ENCODE peak calls at places on chromosomes 4 and X, in nine cellular contexts. Z is activated naive CD4-positive, alpha-beta T cell treated with anti-CD3 and anti-CD28 coated beads, Interleukin-2, amount 50 U/mL, for 72 hours; C is pons; H is H54; U is fibroblast of lung; Y is BE2C; M is AG09319; J is activated CD8-positive, alpha-beta memory T cell treated with anti-CD3 and anti-CD28 coated beads for 48 hours; X is Ammon's horn. S is an unnamed sample.

GRCh38 chrX:88613338-88613737 is 133.7 kb upstream of the CPXCR1 start:
- DNase-seq in Z (no peak), C (peak; percentile 72), H (no peak), U (no peak), Y (no peak), M (no peak), J (no peak), X (peak; percentile 47), S (no peak)

GRCh38 chrX:41265615-41266014 is 68.3 kb upstream of the DDX3X start:
- DNase-seq in Z (peak; percentile 59), C (peak; percentile 25), H (no peak), U (peak; percentile 73), Y (no peak), M (no peak), J (no peak), X (peak; percentile 51), S (no peak)

GRCh38 chr4:41852229-41852628 is 83.0 kb upstream of the TMEM33 start:
- DNase-seq in Z (no peak), C (no peak), H (no peak), U (no peak), Y (no peak), M (no peak), J (no peak), X (no peak), S (no peak)

GRCh38 chrX:102959471-102959870 is 22.4 kb downstream of the RAB40AL start:
- DNase-seq in Z (no peak), C (no peak), H (peak; percentile 10), U (peak; percentile 82), Y (no peak), M (no peak), J (no peak), X (no peak), S (no peak)

GRCh38 chr4:163243297-163243981 is 76.7 kb upstream of the NAF1 start:
- DNase-seq in Z (no peak), C (no peak), H (no peak), U (no peak), Y (no peak), M (no peak), J (no peak), X (no peak), S (no peak)

GRCh38 chrX:132648870-132649269 is 160.0 kb upstream of the MBNL3 start:
- DNase-seq in Z (no peak), C (no peak), H (no peak), U (peak; percentile 22), Y (no peak), M (no peak), J (no peak), X (no peak), S (no peak)

GRCh38 chrX:1727531-1728027 is 112.7 kb downstream of the ASMT start:
- DNase-seq in Z (no peak), C (no peak), H (peak; percentile 68), U (peak; percentile 31), Y (no peak), M (no peak), J (no peak), X (no peak), S (no peak)

GRCh38 chrX:111372065-111372464 is 39.9 kb downstream of the DCX start:
- DNase-seq in Z (no peak), C (no peak), H (no peak), U (no peak), Y (peak; percentile 22), M (no peak), J (no peak), X (no peak), S (no peak)

GRCh38 chr4:80710748-80711451 is 319.6 kb upstream of the BMP3 start:
- DNase-seq in Z (no peak), C (no peak), H (no peak), U (no peak), Y (no peak), M (no peak), J (no peak), X (no peak), S (no peak)

GRCh38 chr4:137514401-137515116 is 17.7 kb downstream of the PCDH18 start:
- DNase-seq in Z (no peak), C (no peak), H (no peak), U (peak; percentile 43), Y (no peak), M (no peak), J (no peak), X (no peak), S (no peak)

GRCh38 chr4:1305781-1306455 is 16.2 kb downstream of the MAEA start:
- DNase-seq in Z (no peak), C (no peak), H (no peak), U (no peak), Y (no peak), M (no peak), J (no peak), X (no peak), S (no peak)

GRCh38 chr4:72860766-72861165 is 208.8 kb downstream of the COX18 start:
- DNase-seq in Z (no peak), C (no peak), H (no peak), U (peak; percentile 22), Y (no peak), M (no peak), J (no peak), X (no peak), S (no peak)

GRCh38 chrX:47802589-47802988 is 34.1 kb upstream of the ZNF81 start:
- DNase-seq in Z (no peak), C (peak; percentile 21), H (no peak), U (no peak), Y (peak; percentile 23), M (no peak), J (no peak), X (peak; percentile 16), S (no peak)

GRCh38 chrX:110699109-110699508 is 96.5 kb downstream of the CHRDL1 start:
- DNase-seq in Z (no peak), C (no peak), H (peak; percentile 9), U (peak; percentile 40), Y (no peak), M (no peak), J (no peak), X (no peak), S (no peak)

GRCh38 chrX:115345654-115346014 is 56.1 kb downstream of the LUZP4 start:
- DNase-seq in Z (no peak), C (no peak), H (no peak), U (peak; percentile 32), Y (no peak), M (no peak), J (no peak), X (no peak), S (no peak)

GRCh38 chr4:47483722-47484121 is 1.4 kb upstream of the ATP10D start:
- DNase-seq in Z (no peak), C (no peak), H (no peak), U (peak; percentile 58), Y (no peak), M (no peak), J (no peak), X (no peak), S (no peak)

GRCh38 chr4:28062562-28062961 is 1201.9 kb downstream of the STIM2 start:
- DNase-seq in Z (no peak), C (no peak), H (no peak), U (no peak), Y (no peak), M (no peak), J (no peak), X (no peak), S (no peak)

GRCh38 chrX:70505451-70505841 is 60.8 kb downstream of the DLG3 start:
- DNase-seq in Z (no peak), C (no peak), H (no peak), U (no peak), Y (no peak), M (no peak), J (no peak), X (no peak), S (no peak)

GRCh38 chr4:10582059-10582686 is 102.4 kb downstream of the CLNK start:
- DNase-seq in Z (no peak), C (peak; percentile 71), H (peak; percentile 7), U (peak; percentile 37), Y (no peak), M (no peak), J (no peak), X (peak; percentile 72), S (no peak)

GRCh38 chr4:15506464-15506863 is 36.8 kb downstream of the CC2D2A start:
- DNase-seq in Z (no peak), C (no peak), H (no peak), U (peak; percentile 86), Y (no peak), M (no peak), J (no peak), X (no peak), S (no peak)

GRCh38 chr4:108783666-108784463 is 21.0 kb upstream of the ETNPPL start:
- DNase-seq in Z (no peak), C (no peak), H (no peak), U (no peak), Y (no peak), M (no peak), J (no peak), X (no peak), S (no peak)

GRCh38 chr4:185730849-185731608 is 81.0 kb downstream of the SORBS2 start:
- DNase-seq in Z (no peak), C (no peak), H (no peak), U (peak; percentile 47), Y (no peak), M (no peak), J (no peak), X (no peak), S (no peak)

GRCh38 chr4:155207534-155208257 is 740 bp upstream of the NPY2R start:
- DNase-seq in Z (no peak), C (peak; percentile 5), H (no peak), U (peak; percentile 4), Y (peak; percentile 77), M (no peak), J (no peak), X (peak; percentile 25), S (no peak)

GRCh38 chrX:11754958-11755645 is 2.9 kb upstream of the MSL3 start:
- DNase-seq in Z (no peak), C (no peak), H (no peak), U (no peak), Y (peak; percentile 42), M (no peak), J (no peak), X (no peak), S (no peak)

GRCh38 chr4:8221985-8222384 is 22.9 kb downstream of the SH3TC1 start:
- DNase-seq in Z (no peak), C (no peak), H (no peak), U (no peak), Y (no peak), M (no peak), J (no peak), X (no peak), S (no peak)

GRCh38 chrX:136495043-136495442 is 2.3 kb upstream of the HTATSF1 start:
- DNase-seq in Z (no peak), C (no peak), H (no peak), U (no peak), Y (no peak), M (no peak), J (no peak), X (no peak), S (no peak)

GRCh38 chr4:38163216-38164006 is 203.2 kb downstream of the PTTG2 start:
- DNase-seq in Z (no peak), C (no peak), H (no peak), U (peak; percentile 86), Y (no peak), M (no peak), J (no peak), X (no peak), S (no peak)

GRCh38 chr4:24794916-24795665 is at the start of gene SOD3:
- DNase-seq in Z (no peak), C (peak; percentile 55), H (peak; percentile 78), U (peak; percentile 91), Y (no peak), M (peak; percentile 83), J (no peak), X (peak; percentile 74), S (peak; percentile 87)

GRCh38 chrX:101287402-101287801 is 3.7 kb downstream of the TAF7L start:
- DNase-seq in Z (no peak), C (peak; percentile 40), H (peak; percentile 33), U (peak; percentile 14), Y (peak; percentile 11), M (no peak), J (no peak), X (peak; percentile 25), S (no peak)

GRCh38 chrX:137031517-137032377 is 2.0 kb downstream of the GPR101 start:
- DNase-seq in Z (no peak), C (peak; percentile 1), H (no peak), U (peak; percentile 18), Y (peak; percentile 53), M (no peak), J (no peak), X (peak; percentile 34), S (no peak)

GRCh38 chr4:174316954-174317353 is 33.2 kb downstream of the CEP44 start:
- DNase-seq in Z (no peak), C (no peak), H (no peak), U (peak; percentile 45), Y (no peak), M (no peak), J (no peak), X (no peak), S (no peak)

S was measured in ureter.